ENCODE peak calls at places on chromosomes 6 and 20, in nine cellular contexts. V is NCI-H1105, H is M059J, S is choroid plexus epithelial cell, I is progenitor cell of endocrine pancreas, D is stomach, P is neuronal stem cell, Z is ACHN, L is AG08396. T is an unnamed sample.

GRCh38 chr20:58450259-58450658 is 61.2 kb downstream of the VAPB start:
- DNase-seq in D (no peak), S (no peak), Z (no peak), P (no peak), H (no peak), I (no peak), L (no peak), V (no peak), T (no peak)

GRCh38 chr6:134240664-134241431 is 77.1 kb downstream of the SGK1 start:
- DNase-seq in D (peak; percentile 52), P (no peak), I (no peak), L (no peak), V (no peak), S (no peak), Z (no peak), H (no peak), T (no peak)

GRCh38 chr6:37607949-37608348 is 89.7 kb downstream of the MDGA1 start:
- DNase-seq in P (no peak), S (peak; percentile 57), I (no peak), Z (peak; percentile 40), H (peak; percentile 52), V (no peak), D (no peak), L (no peak), T (peak; percentile 28)

GRCh38 chr6:4382362-4382853 is 247.0 kb upstream of the ECI2 start:
- DNase-seq in D (no peak), H (no peak), V (no peak), L (no peak), Z (no peak), P (no peak), I (no peak), S (no peak), T (no peak)

GRCh38 chr6:99736302-99736701 is 129.7 kb downstream of the PRDM13 start:
- DNase-seq in S (no peak), V (no peak), P (no peak), H (no peak), I (no peak), Z (no peak), D (no peak), L (no peak), T (peak; percentile 27)

GRCh38 chr6:163416640-163417253 is 2.2 kb downstream of the QKI start:
- DNase-seq in I (no peak), P (peak; percentile 66), Z (peak; percentile 85), H (peak; percentile 89), V (peak; percentile 67), S (peak; percentile 91), L (peak; percentile 65), D (peak; percentile 58), T (peak; percentile 59)

GRCh38 chr6:88566746-88567534 is 396.5 kb downstream of the RNGTT start:
- DNase-seq in P (no peak), D (no peak), Z (no peak), S (no peak), V (no peak), L (no peak), I (no peak), H (no peak), T (no peak)

GRCh38 chr20:64038579-64039292 is 2.8 kb downstream of the C20orf204 start:
- DNase-seq in I (peak; percentile 78), H (peak; percentile 83), Z (peak; percentile 75), S (peak; percentile 53), L (peak; percentile 89), P (peak; percentile 60), V (peak; percentile 61), D (peak; percentile 78), T (peak; percentile 22)

GRCh38 chr6:154410619-154411044 is 54.0 kb upstream of the IPCEF1 start:
- DNase-seq in D (no peak), S (peak; percentile 98), P (no peak), Z (peak; percentile 97), V (no peak), L (peak; percentile 83), H (peak; percentile 100), I (no peak), T (peak; percentile 19)

GRCh38 chr20:20939006-20939405 is 167.2 kb downstream of the LINC00237 start:
- DNase-seq in L (no peak), D (no peak), I (no peak), Z (no peak), V (no peak), S (no peak), H (no peak), P (no peak), T (no peak)

GRCh38 chr6:32868257-32868788 is 14.3 kb downstream of the PSMB9 start:
- DNase-seq in S (peak; percentile 79), P (peak; percentile 86), D (peak; percentile 86), Z (peak; percentile 70), L (peak; percentile 54), V (peak; percentile 61), H (peak; percentile 77), I (peak; percentile 67), T (peak; percentile 40)

GRCh38 chr6:52887912-52888535 is 21.5 kb downstream of the GSTA3 start:
- DNase-seq in I (no peak), P (no peak), V (no peak), L (no peak), S (no peak), Z (no peak), H (peak; percentile 52), D (no peak), T (no peak)

GRCh38 chr6:12472601-12473038 is 182.5 kb downstream of the EDN1 start:
- DNase-seq in P (no peak), I (no peak), Z (no peak), D (no peak), V (no peak), S (peak; percentile 42), L (peak; percentile 23), H (peak; percentile 99), T (no peak)

GRCh38 chr20:44610313-44610965 is 28.1 kb downstream of the PKIG start:
- DNase-seq in L (no peak), H (no peak), Z (no peak), S (no peak), D (no peak), P (no peak), I (no peak), V (no peak), T (no peak)

GRCh38 chr6:70707893-70708292 is 40.2 kb downstream of the SMAP1 start:
- DNase-seq in I (no peak), V (no peak), H (no peak), P (no peak), S (no peak), L (no peak), Z (no peak), D (no peak), T (no peak)